ENCODE peak calls at places on chromosome 7, in seven cellular contexts. One of them, this sample, is unnamed.

GRCh38 chr7:45590679-45591057 is 16.5 kb downstream of the ADCY1 start:
- DNase-seq in MM.1S: no peak
- DNase-seq in neural progenitor cell: no peak
- DNase-seq in H9: peak
- DNase-seq in fibroblast of lung: no peak
- DNase-seq in mammary epithelial cell: no peak
- DNase-seq in PC-3: no peak
- DNase-seq in this sample: no peak

GRCh38 chr7:99098317-99098823 is 45.5 kb downstream of the SMURF1 start:
- DNase-seq in MM.1S: no peak
- DNase-seq in neural progenitor cell: no peak
- DNase-seq in H9: no peak
- DNase-seq in fibroblast of lung: no peak
- DNase-seq in mammary epithelial cell: no peak
- DNase-seq in PC-3: no peak
- DNase-seq in this sample: no peak

GRCh38 chr7:156722427-156722826 is 81.9 kb downstream of the RNF32 start:
- DNase-seq in MM.1S: no peak
- DNase-seq in neural progenitor cell: no peak
- DNase-seq in H9: no peak
- DNase-seq in fibroblast of lung: peak
- DNase-seq in mammary epithelial cell: no peak
- DNase-seq in PC-3: no peak
- DNase-seq in this sample: no peak

GRCh38 chr7:27110977-27111752 is 8.7 kb upstream of the HOXA2 start:
- DNase-seq in MM.1S: no peak
- DNase-seq in neural progenitor cell: no peak
- DNase-seq in H9: no peak
- DNase-seq in fibroblast of lung: peak
- DNase-seq in mammary epithelial cell: peak
- DNase-seq in PC-3: peak
- DNase-seq in this sample: no peak

GRCh38 chr7:77497079-77497478 is 40.0 kb upstream of the PTPN12 start:
- DNase-seq in MM.1S: no peak
- DNase-seq in neural progenitor cell: no peak
- DNase-seq in H9: no peak
- DNase-seq in fibroblast of lung: no peak
- DNase-seq in mammary epithelial cell: no peak
- DNase-seq in PC-3: no peak
- DNase-seq in this sample: no peak

GRCh38 chr7:52211930-52212329 is 823.5 kb upstream of the POM121L12 start:
- DNase-seq in MM.1S: no peak
- DNase-seq in neural progenitor cell: peak
- DNase-seq in H9: no peak
- DNase-seq in fibroblast of lung: no peak
- DNase-seq in mammary epithelial cell: no peak
- DNase-seq in PC-3: no peak
- DNase-seq in this sample: no peak

GRCh38 chr7:66413379-66414114 is 208.4 kb downstream of the TPST1 start:
- DNase-seq in MM.1S: no peak
- DNase-seq in neural progenitor cell: peak
- DNase-seq in H9: peak
- DNase-seq in fibroblast of lung: peak
- DNase-seq in mammary epithelial cell: peak
- DNase-seq in PC-3: peak
- DNase-seq in this sample: no peak

GRCh38 chr7:3043544-3044395 is at the start of gene CARD11:
- DNase-seq in MM.1S: peak
- DNase-seq in neural progenitor cell: no peak
- DNase-seq in H9: peak
- DNase-seq in fibroblast of lung: peak
- DNase-seq in mammary epithelial cell: no peak
- DNase-seq in PC-3: no peak
- DNase-seq in this sample: peak

GRCh38 chr7:26369519-26370385 is 78.1 kb downstream of the SNX10 start:
- DNase-seq in MM.1S: peak
- DNase-seq in neural progenitor cell: peak
- DNase-seq in H9: no peak
- DNase-seq in fibroblast of lung: peak
- DNase-seq in mammary epithelial cell: peak
- DNase-seq in PC-3: peak
- DNase-seq in this sample: peak

GRCh38 chr7:88635149-88635548 is 124.4 kb upstream of the ZNF804B start:
- DNase-seq in MM.1S: no peak
- DNase-seq in neural progenitor cell: peak
- DNase-seq in H9: no peak
- DNase-seq in fibroblast of lung: no peak
- DNase-seq in mammary epithelial cell: no peak
- DNase-seq in PC-3: no peak
- DNase-seq in this sample: no peak

GRCh38 chr7:98054585-98054984 is 52.1 kb upstream of the LMTK2 start:
- DNase-seq in MM.1S: no peak
- DNase-seq in neural progenitor cell: no peak
- DNase-seq in H9: no peak
- DNase-seq in fibroblast of lung: no peak
- DNase-seq in mammary epithelial cell: peak
- DNase-seq in PC-3: peak
- DNase-seq in this sample: no peak

GRCh38 chr7:18250133-18250532 is 222.5 kb upstream of the PRPS1L1 start:
- DNase-seq in MM.1S: no peak
- DNase-seq in neural progenitor cell: no peak
- DNase-seq in H9: no peak
- DNase-seq in fibroblast of lung: no peak
- DNase-seq in mammary epithelial cell: no peak
- DNase-seq in PC-3: no peak
- DNase-seq in this sample: no peak

GRCh38 chr7:130296221-130296951 is 3.4 kb downstream of the CPA4 start:
- DNase-seq in MM.1S: no peak
- DNase-seq in neural progenitor cell: no peak
- DNase-seq in H9: no peak
- DNase-seq in fibroblast of lung: no peak
- DNase-seq in mammary epithelial cell: no peak
- DNase-seq in PC-3: no peak
- DNase-seq in this sample: no peak

GRCh38 chr7:130298927-130299326 is 6.0 kb downstream of the CPA4 start:
- DNase-seq in MM.1S: no peak
- DNase-seq in neural progenitor cell: no peak
- DNase-seq in H9: no peak
- DNase-seq in fibroblast of lung: no peak
- DNase-seq in mammary epithelial cell: no peak
- DNase-seq in PC-3: no peak
- DNase-seq in this sample: no peak

GRCh38 chr7:130299909-130300308 is 6.9 kb downstream of the CPA4 start:
- DNase-seq in MM.1S: no peak
- DNase-seq in neural progenitor cell: no peak
- DNase-seq in H9: no peak
- DNase-seq in fibroblast of lung: peak
- DNase-seq in mammary epithelial cell: no peak
- DNase-seq in PC-3: no peak
- DNase-seq in this sample: no peak

GRCh38 chr7:130297628-130298027 is 4.7 kb downstream of the CPA4 start:
- DNase-seq in MM.1S: no peak
- DNase-seq in neural progenitor cell: peak
- DNase-seq in H9: no peak
- DNase-seq in fibroblast of lung: no peak
- DNase-seq in mammary epithelial cell: no peak
- DNase-seq in PC-3: no peak
- DNase-seq in this sample: no peak

DNA sequence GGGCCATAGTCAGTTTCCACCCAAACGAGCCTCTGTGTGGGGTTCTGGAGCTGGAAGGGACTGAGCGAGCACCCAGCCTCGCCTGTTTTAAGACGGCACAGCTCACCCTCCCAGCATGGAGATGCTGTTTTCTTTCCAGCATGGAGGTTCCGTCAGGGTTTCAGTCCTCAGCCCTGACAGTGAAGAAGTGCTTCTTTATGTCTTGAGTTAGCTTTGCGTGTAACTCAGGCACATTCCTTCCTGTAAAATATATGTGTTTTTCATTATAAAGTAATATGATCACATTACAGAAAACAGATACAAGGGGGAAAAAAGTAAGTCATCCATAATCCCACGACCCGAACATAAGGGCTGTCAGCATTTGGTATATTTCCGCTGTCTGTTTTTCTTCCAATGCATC is 5.1 kb downstream of the CPA4 start:
- DNase-seq in MM.1S: no peak
- DNase-seq in neural progenitor cell: no peak
- DNase-seq in H9: no peak
- DNase-seq in fibroblast of lung: no peak
- DNase-seq in mammary epithelial cell: no peak
- DNase-seq in PC-3: no peak
- DNase-seq in this sample: no peak
- H2AFZ ChIP-seq in MM.1S: no peak
- H2AFZ ChIP-seq in neural progenitor cell: peak
- H2AFZ ChIP-seq in H9: no peak
- H2AFZ ChIP-seq in fibroblast of lung: no peak
- H2AFZ ChIP-seq in mammary epithelial cell: no peak
- H2AFZ ChIP-seq in PC-3: no peak
- H2AFZ ChIP-seq in this sample: no peak

DNA sequence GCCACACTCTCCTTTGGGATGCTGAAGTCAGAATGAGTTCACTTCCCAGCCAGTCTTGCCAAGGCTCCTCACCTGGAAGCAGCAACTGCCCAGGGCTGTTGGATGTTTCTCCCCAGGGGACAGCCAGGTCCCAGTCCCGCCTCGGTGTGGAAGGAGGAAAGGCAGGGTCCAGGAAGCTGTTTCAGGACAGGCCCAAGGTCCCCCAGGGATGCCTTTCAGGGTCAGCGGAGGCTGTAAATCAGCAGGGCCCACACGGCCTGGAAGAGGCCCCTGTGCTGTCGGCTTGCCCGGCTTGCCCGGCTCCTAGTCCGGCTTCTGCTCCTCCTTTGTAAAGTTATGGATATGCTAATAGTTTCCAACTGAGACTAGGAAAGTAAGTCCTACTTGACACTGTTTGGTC is 10.3 kb downstream of the IKZF1 start:
- DNase-seq in MM.1S: no peak
- DNase-seq in neural progenitor cell: no peak
- DNase-seq in H9: no peak
- DNase-seq in fibroblast of lung: no peak
- DNase-seq in mammary epithelial cell: no peak
- DNase-seq in PC-3: no peak
- DNase-seq in this sample: no peak
- H3K9ac ChIP-seq in MM.1S: peak
- H3K9ac ChIP-seq in neural progenitor cell: no peak
- H3K9ac ChIP-seq in H9: no peak
- H3K9ac ChIP-seq in fibroblast of lung: no peak
- H3K9ac ChIP-seq in mammary epithelial cell: no peak
- H3K9ac ChIP-seq in PC-3: no peak
- H3K9ac ChIP-seq in this sample: peak

DNA sequence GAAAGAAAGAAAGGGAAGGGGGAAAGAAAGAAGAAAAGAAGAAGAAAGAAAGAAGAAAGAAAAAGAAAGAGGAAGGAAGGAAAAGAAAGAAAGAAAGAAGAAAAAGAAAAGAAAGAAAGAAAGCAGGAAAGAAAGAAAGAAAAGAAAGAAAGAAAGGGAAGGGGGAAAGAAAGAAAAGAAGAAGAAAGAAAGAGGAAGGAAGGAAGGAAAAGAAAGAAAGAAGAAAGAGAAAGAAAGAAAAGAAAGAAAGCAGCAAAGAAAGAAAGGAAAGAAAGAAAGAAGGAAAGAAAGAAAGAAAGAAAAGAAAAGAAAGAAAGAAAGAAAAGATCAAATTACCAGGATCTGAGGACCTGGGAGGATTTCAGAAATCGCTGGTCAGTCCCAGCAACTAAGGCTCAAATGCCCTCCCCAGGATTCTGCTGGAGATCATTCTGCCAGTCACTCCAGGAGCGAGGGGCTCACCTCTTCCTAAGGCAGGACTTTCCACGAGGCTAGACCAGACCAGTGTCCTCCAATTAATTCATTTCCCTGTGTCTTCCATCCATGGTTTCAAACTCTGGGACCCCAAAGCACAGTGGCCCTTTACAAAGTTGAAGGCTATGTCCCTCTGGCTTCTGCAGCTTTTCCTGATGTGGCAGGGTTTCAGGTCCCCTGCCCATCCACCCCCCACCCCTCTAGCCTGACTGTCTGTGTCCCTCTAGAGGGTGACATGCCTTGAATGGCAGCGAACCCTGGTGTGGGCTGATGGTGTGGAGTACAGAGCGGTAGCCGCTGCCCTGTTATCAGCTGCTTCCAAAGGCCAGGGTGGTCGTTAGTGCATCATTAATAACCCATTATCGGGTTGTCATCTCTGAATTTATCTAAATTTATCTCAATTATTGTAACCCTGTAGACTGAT is 77.9 kb downstream of the PARP12 start:
- DNase-seq in MM.1S: no peak
- DNase-seq in neural progenitor cell: no peak
- DNase-seq in H9: no peak
- DNase-seq in fibroblast of lung: no peak
- DNase-seq in mammary epithelial cell: no peak
- DNase-seq in PC-3: no peak
- DNase-seq in this sample: no peak
- TF ChIP-seq CTCF in MM.1S: no peak
- TF ChIP-seq CTCF in neural progenitor cell: no peak
- TF ChIP-seq CTCF in H9: no peak
- TF ChIP-seq CTCF in fibroblast of lung: no peak
- TF ChIP-seq CTCF in mammary epithelial cell: no peak
- TF ChIP-seq CTCF in PC-3: no peak
- TF ChIP-seq CTCF in this sample: no peak

GRCh38 chr7:81676105-81676811 is 93.6 kb downstream of the HGF start:
- DNase-seq in MM.1S: peak
- DNase-seq in neural progenitor cell: peak
- DNase-seq in H9: no peak
- DNase-seq in fibroblast of lung: no peak
- DNase-seq in mammary epithelial cell: no peak
- DNase-seq in PC-3: no peak
- DNase-seq in this sample: no peak

GRCh38 chr7:81672872-81673271 is 97.0 kb downstream of the HGF start:
- DNase-seq in MM.1S: no peak
- DNase-seq in neural progenitor cell: peak
- DNase-seq in H9: peak
- DNase-seq in fibroblast of lung: no peak
- DNase-seq in mammary epithelial cell: no peak
- DNase-seq in PC-3: no peak
- DNase-seq in this sample: no peak

GRCh38 chr7:81680120-81680519 is 89.7 kb downstream of the HGF start:
- DNase-seq in MM.1S: no peak
- DNase-seq in neural progenitor cell: no peak
- DNase-seq in H9: no peak
- DNase-seq in fibroblast of lung: no peak
- DNase-seq in mammary epithelial cell: no peak
- DNase-seq in PC-3: no peak
- DNase-seq in this sample: no peak

DNA sequence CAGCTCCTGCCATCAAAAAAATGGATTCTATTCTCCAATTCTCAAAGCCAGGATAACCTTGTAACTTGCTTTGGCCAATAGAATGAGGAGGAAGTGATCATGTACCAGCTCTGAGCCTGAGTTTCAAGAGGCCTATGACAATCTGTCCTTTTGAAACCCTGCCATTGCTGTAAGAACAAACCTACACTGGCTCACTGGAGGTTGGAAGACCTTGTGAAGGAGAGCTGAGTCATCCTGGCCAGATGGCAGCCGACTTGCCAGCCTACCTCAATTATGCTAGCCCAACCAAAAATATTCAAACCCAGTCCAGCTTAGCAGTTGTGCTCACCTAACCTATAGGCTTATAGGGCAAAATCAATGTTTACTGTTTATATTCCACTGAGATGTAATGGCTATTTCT is 93.0 kb downstream of the HGF start:
- DNase-seq in MM.1S: peak
- DNase-seq in neural progenitor cell: no peak
- DNase-seq in H9: no peak
- DNase-seq in fibroblast of lung: peak
- DNase-seq in mammary epithelial cell: peak
- DNase-seq in PC-3: no peak
- DNase-seq in this sample: no peak
- H2AFZ ChIP-seq in MM.1S: peak
- H2AFZ ChIP-seq in neural progenitor cell: no peak
- H2AFZ ChIP-seq in H9: no peak
- H2AFZ ChIP-seq in fibroblast of lung: no peak
- H2AFZ ChIP-seq in mammary epithelial cell: peak
- H2AFZ ChIP-seq in PC-3: peak
- H2AFZ ChIP-seq in this sample: no peak

This sample was measured in DND-41.